ENCODE peak calls at places on chromosome 15, in six cellular contexts. X is epithelial cell of esophagus; I is stimulated activated effector memory CD8-positive, alpha-beta T cell treated with anti-CD3 and anti-CD28 coated beads, Interleukin-12 subunit alpha, Interleukin-12 subunit beta, amount 100 ng/mL, for 72 hours; U is neural progenitor cell; A is neural crest cell; E is naive thymus-derived CD8-positive, alpha-beta T cell. N is an unnamed sample.
A peak's percentile ranks its signal among the peaks of the same experiment; 100 is the strongest.

GRCh38 chr15:101359365-101359947 is 64.4 kb upstream of the SNRPA1 start:
- DNase-seq in X (peak; percentile 92), I (no peak), U (no peak), A (no peak), E (no peak), N (no peak)

GRCh38 chr15:34472947-34473346 is 35.3 kb upstream of the GOLGA8A start:
- DNase-seq in X (no peak), I (no peak), U (no peak), A (no peak), E (no peak), N (no peak)

GRCh38 chr15:54082836-54083492 is 104.7 kb downstream of the UNC13C start:
- DNase-seq in X (peak; percentile 4), I (peak; percentile 2), U (peak; percentile 2), A (peak; percentile 32), E (no peak), N (no peak)

GRCh38 chr15:91968610-91969009 is 115.1 kb downstream of the SLCO3A1 start:
- DNase-seq in X (no peak), I (no peak), U (no peak), A (no peak), E (no peak), N (no peak)

GRCh38 chr15:63611217-63611616 is 14.0 kb downstream of the FBXL22 start:
- DNase-seq in X (no peak), I (no peak), U (peak; percentile 18), A (no peak), E (no peak), N (no peak)

GRCh38 chr15:66877558-66878285 is 175.7 kb downstream of the SMAD6 start:
- DNase-seq in X (no peak), I (no peak), U (no peak), A (no peak), E (no peak), N (no peak)

GRCh38 chr15:52445553-52445952 is 83.1 kb downstream of the MYO5A start:
- DNase-seq in X (no peak), I (no peak), U (no peak), A (no peak), E (no peak), N (no peak)

GRCh38 chr15:35393403-35393802 is 152.6 kb downstream of the DPH6 start:
- DNase-seq in X (no peak), I (no peak), U (no peak), A (no peak), E (no peak), N (peak; percentile 44)